ENCODE peak calls at places on chromosomes 12 and 14, in four cellular contexts. J is right atrium auricular region, O is heart right ventricle, H is H1. C is an unnamed sample.
A peak's percentile ranks its signal among the peaks of the same experiment; 100 is the strongest.

GRCh38 chr12:75722714-75723200 is 211.3 kb upstream of the KRR1 start:
- DNase-seq in O (no peak), H (no peak), J (peak; percentile 77), C (no peak)

GRCh38 chr14:51086044-51086443 is 8.9 kb downstream of the TRIM9 start:
- DNase-seq in H (no peak), O (no peak), J (no peak), C (no peak)

GRCh38 chr12:4701383-4701782 is 18.8 kb upstream of the GALNT8 start:
- DNase-seq in H (no peak), J (no peak), O (no peak), C (no peak)

GRCh38 chr12:110548678-110549077 is 34.4 kb downstream of the PPTC7 start:
- DNase-seq in O (no peak), J (no peak), H (no peak), C (no peak)

GRCh38 chr12:27779837-27780611 is at the start of the genes KLHL42 and MANSC4:
- DNase-seq in H (no peak), O (peak; percentile 78), J (peak; percentile 61), C (peak; percentile 94)

GRCh38 chr12:101204598-101205304 is 5.3 kb downstream of the SLC5A8 start:
- DNase-seq in O (no peak), J (no peak), H (no peak), C (no peak)

GRCh38 chr14:93727039-93727740 is 61.1 kb downstream of the PRIMA1 start:
- DNase-seq in J (no peak), H (no peak), O (no peak), C (no peak)

GRCh38 chr14:81955123-81955522 is 421.5 kb upstream of the SEL1L start:
- DNase-seq in O (no peak), H (no peak), J (no peak), C (no peak)

GRCh38 chr12:30041096-30041495 is 257.4 kb upstream of the TMTC1 start:
- DNase-seq in J (no peak), H (no peak), O (no peak), C (no peak)

GRCh38 chr12:10388611-10389010 is 1.2 kb downstream of the KLRK1 start:
- DNase-seq in O (no peak), H (no peak), J (no peak), C (no peak)

GRCh38 chr14:68451676-68452387 is 341.0 kb downstream of the ZFP36L1 start:
- DNase-seq in H (no peak), O (no peak), J (peak; percentile 82), C (no peak)

GRCh38 chr12:80053048-80053790 is 46.1 kb upstream of the OTOGL start:
- DNase-seq in J (peak; percentile 66), O (peak; percentile 58), H (no peak), C (no peak)

GRCh38 chr12:111211910-111212757 is 156.8 kb downstream of the PHETA1 start:
- DNase-seq in J (no peak), O (no peak), H (no peak), C (no peak)

GRCh38 chr12:114547636-114548035 is 136.3 kb downstream of the TBX3 start:
- DNase-seq in H (no peak), O (no peak), J (no peak), C (no peak)

GRCh38 chr14:89625208-89625987 is 208.4 kb upstream of the FOXN3 start:
- DNase-seq in O (peak; percentile 46), H (no peak), J (no peak), C (peak; percentile 66)

GRCh38 chr12:12397184-12397583 is 40.3 kb downstream of the BORCS5 start:
- DNase-seq in O (no peak), H (no peak), J (no peak), C (no peak)

GRCh38 chr12:30197392-30198047 is 413.8 kb upstream of the TMTC1 start:
- DNase-seq in H (no peak), J (no peak), O (no peak), C (no peak)

DNA sequence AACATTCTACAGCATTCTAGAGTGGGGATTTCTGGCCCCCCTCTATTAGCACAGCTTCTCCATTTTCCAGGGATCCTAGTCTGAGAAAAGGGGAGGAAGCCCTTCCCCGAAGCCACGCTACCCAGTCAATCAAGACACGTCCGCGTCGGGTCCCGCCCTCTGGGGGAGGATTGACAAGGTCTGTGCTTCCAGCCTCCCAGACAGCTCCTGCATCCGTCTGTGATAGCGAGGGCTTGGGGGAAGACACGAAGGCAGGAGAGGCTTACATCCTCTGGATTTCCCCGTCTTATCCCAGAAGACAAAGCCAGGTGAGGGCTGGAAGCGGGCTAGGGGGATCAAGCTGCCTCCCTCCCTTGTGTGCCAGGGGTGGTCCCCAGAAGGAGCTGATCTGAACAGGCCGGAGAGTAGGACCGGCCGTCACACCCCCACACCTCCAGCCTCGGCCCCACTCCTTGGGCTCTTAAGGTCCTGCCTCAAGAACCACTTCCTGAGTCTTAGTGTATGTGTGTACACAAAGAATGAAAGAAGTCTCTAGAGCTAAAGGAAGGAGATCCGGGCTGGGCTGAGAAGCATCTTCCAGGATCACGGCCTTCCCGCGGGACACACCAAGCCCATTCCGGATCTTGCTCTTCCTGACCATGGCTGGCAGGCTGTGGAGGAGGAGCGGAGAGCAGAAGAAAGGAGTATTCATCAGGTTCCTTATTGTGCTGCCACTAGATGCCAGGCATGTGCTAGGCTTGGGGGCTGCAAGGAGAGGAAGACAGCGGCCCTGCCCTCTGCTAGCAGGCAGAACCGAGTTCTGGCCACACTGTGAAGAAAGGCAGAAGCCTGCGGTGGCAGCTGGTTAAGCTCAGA is 1.0 kb upstream of the CD63 start:
- DNase-seq in J (peak; percentile 97), H (no peak), O (peak; percentile 88), C (peak; percentile 95)
- TF ChIP-seq CTCF in J (no peak), H (peak; percentile 14), O (peak; percentile 26), C (no peak)

GRCh38 chr12:109533487-109533740 is 39.9 kb downstream of the MMAB start:
- DNase-seq in H (no peak), J (no peak), O (no peak), C (no peak)
- H3K9me3 ChIP-seq in H (no peaks in the 10 kb centered on the region), J (no peaks in the 10 kb centered on the region), O (no peaks in the 10 kb centered on the region), C (no peaks in the 10 kb centered on the region)

GRCh38 chr12:56243731-56244181 is 13.9 kb downstream of the SLC39A5 start:
- DNase-seq in H (no peak), J (no peak), O (no peak), C (no peak)
- TF ChIP-seq CTCF in H (no peak), J (no peak), O (no peak), C (no peak)

GRCh38 chr12:34294671-34295365 is 272.5 kb downstream of the ALG10 start:
- DNase-seq in O (peak; percentile 1), H (no peak), J (no peak), C (no peak)
- H3K9me3 ChIP-seq in O (no peaks in the 10 kb centered on the region), H (peaks cover 100% of the 10 kb centered on the region), J (no peaks in the 10 kb centered on the region), C (no peaks in the 10 kb centered on the region)

DNA sequence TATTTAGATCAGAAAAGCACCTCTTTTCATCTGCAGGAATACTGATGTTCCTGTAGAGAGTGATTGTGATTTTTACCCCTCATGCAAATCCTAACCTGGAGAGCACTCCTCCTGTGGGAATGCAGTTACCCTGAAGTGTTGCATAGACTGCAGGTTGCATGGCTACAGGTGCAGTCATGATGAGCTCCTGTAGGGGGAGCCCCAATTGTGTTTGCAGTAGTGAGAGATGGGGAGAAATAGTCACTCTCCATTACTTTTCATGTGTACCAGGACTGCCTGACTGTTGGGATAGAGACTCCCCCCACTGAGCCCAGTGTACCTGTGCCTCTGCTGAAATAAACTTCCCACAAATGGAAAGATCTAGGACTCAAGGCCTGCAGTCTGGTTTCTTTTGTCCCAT is 1086.5 kb downstream of the SLC6A15 start:
- DNase-seq in O (no peak), H (peak; percentile 39), J (no peak), C (no peak)
- TF ChIP-seq CTCF in O (peak; percentile 51), H (peak; percentile 76), J (no peak), C (peak; percentile 18)

GRCh38 chr12:133180669-133181068 is 626 bp upstream of the ZNF268 start:
- DNase-seq in O (no peak), H (no peak), J (no peak), C (no peak)
- H3K9me3 ChIP-seq in O (peaks cover 74% of the 10 kb centered on the region), H (peaks cover 52% of the 10 kb centered on the region), J (peaks cover 49% of the 10 kb centered on the region), C (peaks cover 30% of the 10 kb centered on the region)

C was measured in upper lobe of left lung.